ENCODE peak calls at places on chromosomes 4 and X, in eight cellular contexts. H is pancreas; M is cardiac fibroblast; T is HAP-1; I is cardiac muscle cell; W is naive thymus-derived CD4-positive, alpha-beta T cell; U is HCT116; K is MM.1S. L is an unnamed sample.
A peak's percentile ranks its signal among the peaks of the same experiment; 100 is the strongest.

GRCh38 chrX:24694825-24695224 is 1.1 kb downstream of the POLA1 start:
- DNase-seq in H (no peak), M (peak; percentile 1), T (no peak), I (no peak), W (no peak), U (no peak), K (no peak), L (no peak)

GRCh38 chr4:37685211-37685725 is 908 bp downstream of the RELL1 start:
- DNase-seq in H (no peak), M (peak; percentile 69), T (no peak), I (peak; percentile 62), W (no peak), U (no peak), K (peak; percentile 51), L (peak; percentile 52)

GRCh38 chr4:177155454-177155853 is 154.2 kb upstream of the NEIL3 start:
- DNase-seq in H (no peak), M (no peak), T (no peak), I (no peak), W (no peak), U (no peak), K (no peak), L (no peak)

GRCh38 chr4:167509551-167509950 is 275.3 kb upstream of the SPOCK3 start:
- DNase-seq in H (no peak), M (no peak), T (no peak), I (no peak), W (no peak), U (no peak), K (no peak), L (no peak)

GRCh38 chr4:96352051-96352517 is 512.2 kb downstream of the PDHA2 start:
- DNase-seq in H (no peak), M (peak; percentile 63), T (peak; percentile 60), I (peak; percentile 72), W (no peak), U (peak; percentile 34), K (peak; percentile 66), L (peak; percentile 47)

GRCh38 chr4:24210332-24210902 is 320.6 kb upstream of the PPARGC1A start:
- DNase-seq in H (no peak), M (peak; percentile 97), T (no peak), I (peak; percentile 95), W (no peak), U (no peak), K (no peak), L (no peak)

GRCh38 chrX:63765692-63766091 is 19.3 kb downstream of the ARHGEF9 start:
- DNase-seq in H (no peak), M (no peak), T (no peak), I (no peak), W (no peak), U (no peak), K (no peak), L (no peak)

GRCh38 chr4:16083217-16084191 is at the start of gene PROM1:
- DNase-seq in H (peak; percentile 73), M (no peak), T (peak; percentile 47), I (no peak), W (no peak), U (peak; percentile 37), K (no peak), L (peak; percentile 85)

GRCh38 chrX:17278961-17279360 is 96.0 kb upstream of the NHS start:
- DNase-seq in H (no peak), M (no peak), T (no peak), I (no peak), W (no peak), U (no peak), K (no peak), L (no peak)

GRCh38 chr4:37983951-37984350 is 23.8 kb downstream of the PTTG2 start:
- DNase-seq in H (no peak), M (no peak), T (no peak), I (no peak), W (no peak), U (no peak), K (no peak), L (no peak)

GRCh38 chr4:89469930-89470375 is 162.4 kb upstream of the GPRIN3 start:
- DNase-seq in H (no peak), M (peak; percentile 92), T (no peak), I (peak; percentile 94), W (no peak), U (no peak), K (peak; percentile 50), L (no peak)
- H3K4me3 ChIP-seq in H (no peak overlapping the region), M (peak overlapping the region; percentile 22), T (no peak overlapping the region), I (no peak overlapping the region), W (no peak overlapping the region), U (no peak overlapping the region), K (no peak overlapping the region), L (no peak overlapping the region)

DNA sequence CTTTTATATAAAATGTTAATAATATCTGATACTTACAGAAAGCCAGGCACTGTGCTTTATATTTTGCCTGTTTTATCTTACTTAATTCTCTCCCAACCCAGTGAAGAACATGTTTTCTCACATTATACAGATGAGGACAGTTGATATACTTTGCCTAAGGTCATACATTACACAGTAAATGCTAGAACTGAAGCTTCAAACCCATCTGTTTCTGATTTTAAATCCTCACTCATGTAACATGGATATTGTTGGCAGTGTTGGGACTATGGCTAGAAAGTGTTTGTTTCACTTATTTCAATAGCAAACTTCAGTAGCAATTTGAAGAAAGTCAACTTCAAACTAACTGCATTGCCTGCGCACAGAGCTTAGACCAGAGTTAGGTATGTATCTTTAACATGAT is 57.4 kb downstream of the RAPGEF2 start:
- DNase-seq in H (no peak), M (no peak), T (no peak), I (no peak), W (no peak), U (no peak), K (no peak), L (no peak)
- H3K4me3 ChIP-seq in H (no peak overlapping the region), M (no peak overlapping the region), T (no peak overlapping the region), I (no peak overlapping the region), W (no peak overlapping the region), U (no peak overlapping the region), K (no peak overlapping the region), L (no peak overlapping the region)

DNA sequence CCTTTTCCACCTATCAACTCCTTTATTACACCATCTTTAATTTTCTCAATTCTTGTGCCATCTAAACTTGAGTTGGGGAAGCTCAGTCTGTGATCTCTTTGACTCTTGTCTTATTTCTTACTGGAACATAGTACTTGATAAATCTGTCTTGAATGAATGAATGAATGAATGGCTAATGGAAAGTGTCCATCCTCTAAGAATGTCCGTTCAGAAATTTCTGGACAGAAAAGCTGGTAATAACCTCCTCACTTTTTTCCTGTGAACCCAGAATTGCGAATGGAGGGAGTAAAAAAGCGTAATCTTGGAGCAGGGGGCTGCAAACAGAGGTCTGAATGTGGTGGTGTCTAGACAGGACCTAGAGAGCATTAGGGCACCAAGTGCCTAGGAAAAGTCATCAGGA is 9.4 kb upstream of the CLTRN start:
- DNase-seq in H (no peak), M (no peak), T (no peak), I (no peak), W (no peak), U (no peak), K (no peak), L (no peak)
- H3K4me3 ChIP-seq in H (peak overlapping the region; percentile 74), M (peak overlapping the region; percentile 84), T (peak overlapping the region; percentile 98), I (peak overlapping the region; percentile 68), W (peak overlapping the region; percentile 87), U (peak overlapping the region; percentile 77), K (peak overlapping the region; percentile 97), L (peak overlapping the region; percentile 80)

DNA sequence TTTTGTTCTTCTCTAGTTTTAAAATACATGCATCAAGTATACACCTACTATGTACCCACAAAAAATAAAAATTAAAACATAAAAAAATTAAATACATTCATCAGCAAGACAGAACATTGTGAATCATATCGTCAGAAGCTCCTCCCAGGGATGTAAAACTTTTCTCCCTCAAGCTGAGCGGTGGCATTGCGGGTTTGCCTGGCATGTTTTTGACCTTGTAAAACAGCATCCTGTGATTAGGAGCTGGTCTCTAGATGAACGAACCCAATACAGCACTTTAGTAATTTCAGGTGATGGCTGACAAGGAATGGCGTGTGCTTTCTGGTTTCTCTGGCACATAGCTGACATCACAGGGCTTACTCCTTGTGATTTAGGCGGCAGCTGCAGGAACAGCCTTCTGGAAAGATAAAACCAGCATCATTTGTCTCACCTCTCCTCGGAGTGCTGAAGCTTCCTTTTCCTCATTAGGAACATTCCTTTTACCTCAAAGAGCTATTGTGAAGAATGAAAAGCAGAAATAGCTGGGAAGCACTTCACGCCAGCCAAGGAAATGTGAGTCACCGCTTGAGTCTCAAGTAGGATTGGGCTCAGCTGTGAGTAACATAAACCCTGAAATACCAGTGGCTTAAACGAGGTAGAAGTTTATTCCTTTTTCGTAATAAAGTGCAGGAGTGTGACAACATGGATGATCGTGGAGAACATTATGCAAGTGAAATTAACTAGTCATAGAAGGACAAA is 44.3 kb downstream of the NYX start:
- DNase-seq in H (no peak), M (peak; percentile 88), T (peak; percentile 47), I (peak; percentile 91), W (no peak), U (peak; percentile 65), K (no peak), L (peak; percentile 42)
- H3K4me3 ChIP-seq in H (no peak overlapping the region), M (peak overlapping the region; percentile 35), T (no peak overlapping the region), I (no peak overlapping the region), W (no peak overlapping the region), U (peak overlapping the region; percentile 21), K (no peak overlapping the region), L (peak overlapping the region; percentile 14)

DNA sequence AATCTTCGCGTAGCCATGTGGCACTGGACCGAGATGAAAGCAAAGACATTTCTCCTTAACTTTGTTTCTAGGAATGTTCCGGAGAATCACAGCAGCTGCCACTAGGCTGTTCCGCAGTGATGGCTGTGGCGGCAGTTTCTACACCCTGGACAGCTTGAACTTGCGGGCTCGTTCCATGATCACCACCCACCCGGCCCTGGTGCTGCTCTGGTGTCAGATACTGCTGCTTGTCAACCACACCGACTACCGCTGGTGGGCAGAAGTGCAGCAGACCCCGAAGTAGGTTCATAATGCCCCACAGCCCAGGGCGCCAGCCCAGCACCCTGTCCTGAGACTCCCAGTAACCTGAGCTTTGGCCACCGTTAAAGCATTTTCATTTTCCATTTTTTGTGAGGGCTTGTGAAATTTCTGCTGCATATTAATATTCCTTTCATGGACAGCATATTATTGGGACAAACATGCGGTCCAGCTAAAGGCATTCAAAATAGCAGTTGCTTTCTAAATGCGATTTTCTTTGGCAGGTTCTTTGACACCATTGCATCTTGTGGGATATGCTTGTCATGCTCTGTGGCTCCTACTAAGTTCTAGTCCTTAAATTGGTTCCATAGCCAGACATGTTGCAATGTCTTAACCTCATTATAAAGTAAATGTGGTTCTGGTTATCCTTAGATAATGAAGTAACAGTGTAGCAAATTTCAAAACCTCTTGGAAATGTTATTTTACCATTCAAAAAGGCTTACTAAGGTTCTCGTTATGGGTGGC is 49.1 kb upstream of the MSANTD1 start:
- DNase-seq in H (no peak), M (no peak), T (no peak), I (peak; percentile 16), W (no peak), U (no peak), K (no peak), L (no peak)
- H3K4me3 ChIP-seq in H (no peak overlapping the region), M (no peak overlapping the region), T (no peak overlapping the region), I (no peak overlapping the region), W (no peak overlapping the region), U (no peak overlapping the region), K (no peak overlapping the region), L (no peak overlapping the region)

L was measured in SJCRH30.